ENCODE peak calls at places on chromosomes 16 and 17, in ten cellular contexts. A, I, B, Z, G, Y, W, C, E and Q are unnamed samples.

GRCh38 chr17:22506231-22506630 is 813.9 kb downstream of the KCNJ18 start:
- DNase-seq in A (no peak), I (no peak), B (no peak), Z (no peak), G (no peak), Y (no peak), W (no peak), C (no peak), E (no peak), Q (no peak)

GRCh38 chr16:80803341-80804060 is 897 bp downstream of the CDYL2 start:
- DNase-seq in A (peak), I (peak), B (peak), Z (no peak), G (peak), Y (no peak), W (peak), C (no peak), E (peak), Q (peak)

GRCh38 chr17:41777579-41778188 is 8.8 kb downstream of the JUP start:
- DNase-seq in A (no peak), I (no peak), B (no peak), Z (no peak), G (no peak), Y (peak), W (no peak), C (peak), E (no peak), Q (no peak)

GRCh38 chr17:19647697-19648474 is 665 bp upstream of the ALDH3A2 start:
- DNase-seq in A (no peak), I (peak), B (peak), Z (peak), G (peak), Y (peak), W (peak), C (peak), E (peak), Q (peak)

GRCh38 chr17:15184872-15185624 is 80.1 kb downstream of the PMP22 start:
- DNase-seq in A (no peak), I (no peak), B (no peak), Z (no peak), G (no peak), Y (no peak), W (no peak), C (no peak), E (no peak), Q (no peak)

GRCh38 chr16:64215730-64216129 is 906.1 kb downstream of the CDH11 start:
- DNase-seq in A (no peak), I (no peak), B (no peak), Z (no peak), G (no peak), Y (no peak), W (no peak), C (no peak), E (no peak), Q (no peak)

GRCh38 chr17:17887752-17888304 is 51.0 kb upstream of the SREBF1 start:
- DNase-seq in A (no peak), I (no peak), B (no peak), Z (no peak), G (no peak), Y (no peak), W (no peak), C (no peak), E (no peak), Q (no peak)

GRCh38 chr17:79981090-79981489 is 54.6 kb downstream of the TBC1D16 start:
- DNase-seq in A (no peak), I (no peak), B (no peak), Z (no peak), G (no peak), Y (no peak), W (no peak), C (no peak), E (no peak), Q (no peak)

GRCh38 chr17:58710948-58711552 is 18.6 kb downstream of the RAD51C start:
- DNase-seq in A (peak), I (peak), B (peak), Z (peak), G (peak), Y (peak), W (peak), C (no peak), E (peak), Q (peak)

GRCh38 chr16:19084879-19085278 is 17.5 kb downstream of the COQ7 start:
- DNase-seq in A (no peak), I (no peak), B (no peak), Z (no peak), G (no peak), Y (no peak), W (no peak), C (no peak), E (no peak), Q (no peak)

GRCh38 chr16:53629607-53630312 is 73.9 kb downstream of the RPGRIP1L start:
- DNase-seq in A (no peak), I (no peak), B (no peak), Z (no peak), G (no peak), Y (no peak), W (no peak), C (no peak), E (no peak), Q (no peak)

GRCh38 chr16:11405331-11406176 is 60.3 kb downstream of the RMI2 start:
- DNase-seq in A (peak), I (peak), B (peak), Z (peak), G (peak), Y (peak), W (peak), C (no peak), E (peak), Q (peak)

GRCh38 chr17:75485688-75486087 is 29.3 kb downstream of the TMEM94 start:
- DNase-seq in A (no peak), I (no peak), B (no peak), Z (no peak), G (no peak), Y (no peak), W (no peak), C (no peak), E (no peak), Q (no peak)